ENCODE peak calls at places on chromosome 11, in four cellular contexts. One of them, this sample, is unnamed.

GRCh38 chr11:16632295-16633200 is 105.9 kb upstream of the C11orf58 start:
- DNase-seq in NCI-H1105: no peak
- DNase-seq in activated CD8-positive, alpha-beta T cell treated with anti-CD3 and anti-CD28 coated beads, Interleukin-2, amount 10 ng/mL, durations not matched to agents 7 days and 5 days: no peak
- DNase-seq in left ventricle myocardium superior: no peak
- DNase-seq in this sample: peak

GRCh38 chr11:10293423-10294288 is at the start of gene SBF2:
- DNase-seq in activated CD8-positive, alpha-beta T cell treated with anti-CD3 and anti-CD28 coated beads, Interleukin-2, amount 10 ng/mL, durations not matched to agents 7 days and 5 days: peak
- DNase-seq in left ventricle myocardium superior: peak
- DNase-seq in NCI-H1105: peak
- DNase-seq in this sample: peak

GRCh38 chr11:93063101-93063500 is 93.7 kb downstream of the MTNR1B start:
- DNase-seq in NCI-H1105: no peak
- DNase-seq in left ventricle myocardium superior: no peak
- DNase-seq in activated CD8-positive, alpha-beta T cell treated with anti-CD3 and anti-CD28 coated beads, Interleukin-2, amount 10 ng/mL, durations not matched to agents 7 days and 5 days: no peak
- DNase-seq in this sample: no peak

GRCh38 chr11:61919841-61920631 is 2.7 kb upstream of the RAB3IL1 start:
- DNase-seq in left ventricle myocardium superior: peak
- DNase-seq in activated CD8-positive, alpha-beta T cell treated with anti-CD3 and anti-CD28 coated beads, Interleukin-2, amount 10 ng/mL, durations not matched to agents 7 days and 5 days: no peak
- DNase-seq in NCI-H1105: no peak
- DNase-seq in this sample: no peak

GRCh38 chr11:27485930-27486773 is 13.6 kb upstream of the LGR4 start:
- DNase-seq in activated CD8-positive, alpha-beta T cell treated with anti-CD3 and anti-CD28 coated beads, Interleukin-2, amount 10 ng/mL, durations not matched to agents 7 days and 5 days: peak
- DNase-seq in NCI-H1105: peak
- DNase-seq in left ventricle myocardium superior: no peak
- DNase-seq in this sample: peak

GRCh38 chr11:128738942-128739341 is 45.1 kb downstream of the FLI1 start:
- DNase-seq in activated CD8-positive, alpha-beta T cell treated with anti-CD3 and anti-CD28 coated beads, Interleukin-2, amount 10 ng/mL, durations not matched to agents 7 days and 5 days: no peak
- DNase-seq in NCI-H1105: no peak
- DNase-seq in left ventricle myocardium superior: no peak
- DNase-seq in this sample: no peak

GRCh38 chr11:32173435-32173834 is 82.6 kb downstream of the RCN1 start:
- DNase-seq in activated CD8-positive, alpha-beta T cell treated with anti-CD3 and anti-CD28 coated beads, Interleukin-2, amount 10 ng/mL, durations not matched to agents 7 days and 5 days: peak
- DNase-seq in left ventricle myocardium superior: peak
- DNase-seq in NCI-H1105: peak
- DNase-seq in this sample: peak

GRCh38 chr11:32331098-32331497 is 104.2 kb downstream of the WT1 start:
- DNase-seq in left ventricle myocardium superior: no peak
- DNase-seq in activated CD8-positive, alpha-beta T cell treated with anti-CD3 and anti-CD28 coated beads, Interleukin-2, amount 10 ng/mL, durations not matched to agents 7 days and 5 days: no peak
- DNase-seq in NCI-H1105: no peak
- DNase-seq in this sample: no peak